ENCODE peak calls at places on chromosome 16, in four cellular contexts. X, U, D and K are unnamed samples. For H3K4me1 and H3K9me3, the result is how much of the 10 kb centered on the place peaks cover.

GRCh38 chr16:51762081-51762995 is 611.3 kb upstream of the SALL1 start:
- DNase-seq in X (peak), U (peak), D (peak), K (peak)

GRCh38 chr16:65285128-65286120 is 163.6 kb upstream of the CDH11 start:
- DNase-seq in X (peak), U (no peak), D (no peak), K (no peak)

GRCh38 chr16:84444476-84444875 is 60.0 kb downstream of the MEAK7 start:
- DNase-seq in X (no peak), U (no peak), D (no peak), K (no peak)

GRCh38 chr16:3659200-3659599 is 4.7 kb downstream of the DNASE1 start:
- DNase-seq in X (no peak), U (no peak), D (no peak), K (peak)

GRCh38 chr16:73054732-73055481 is 7.0 kb upstream of the ZFHX3 start:
- DNase-seq in X (no peak), U (peak), D (no peak), K (peak)

GRCh38 chr16:59605706-59606105 is 871.6 kb upstream of the GOT2 start:
- DNase-seq in X (no peak), U (peak), D (no peak), K (no peak)

GRCh38 chr16:18834873-18835272 is 33.5 kb upstream of the ARL6IP1 start:
- DNase-seq in X (no peak), U (no peak), D (no peak), K (no peak)

GRCh38 chr16:47143677-47144558 is at the start of gene NETO2:
- DNase-seq in X (peak), U (peak), D (peak), K (peak)

GRCh38 chr16:48576927-48577326 is 33.1 kb downstream of the N4BP1 start:
- DNase-seq in X (no peak), U (peak), D (no peak), K (no peak)

GRCh38 chr16:30350134-30350871 is 4.8 kb downstream of the CD2BP2 start:
- DNase-seq in X (no peak), U (no peak), D (no peak), K (no peak)

GRCh38 chr16:66256919-66257318 is 109.6 kb upstream of the CDH5 start:
- DNase-seq in X (no peak), U (peak), D (no peak), K (peak)

GRCh38 chr16:8522757-8523156 is 67.6 kb downstream of the TMEM114 start:
- DNase-seq in X (no peak), U (no peak), D (no peak), K (no peak)

GRCh38 chr16:82585675-82586074 is 41.1 kb upstream of the CDH13 start:
- DNase-seq in X (no peak), U (no peak), D (no peak), K (no peak)

GRCh38 chr16:2236362-2237075 is at the start of gene DNASE1L2:
- DNase-seq in X (no peak), U (no peak), D (no peak), K (peak)

GRCh38 chr16:28494141-28494851 is at the start of gene APOBR:
- DNase-seq in X (no peak), U (no peak), D (peak), K (no peak)

GRCh38 chr16:391885-392335 is 5.1 kb upstream of the NME4 start:
- DNase-seq in X (no peak), U (peak), D (no peak), K (peak)

GRCh38 chr16:82331397-82331796 is 161.4 kb upstream of the MPHOSPH6 start:
- DNase-seq in X (no peak), U (no peak), D (no peak), K (no peak)

GRCh38 chr16:31427441-31428276 is 501 bp downstream of the COX6A2 start:
- DNase-seq in X (peak), U (no peak), D (peak), K (peak)

GRCh38 chr16:6195966-6196365 is 1098.4 kb upstream of the EEF2KMT start:
- DNase-seq in X (no peak), U (no peak), D (no peak), K (no peak)

GRCh38 chr16:27321013-27321960 is 7.5 kb downstream of the IL4R start:
- DNase-seq in X (no peak), U (peak), D (no peak), K (peak)

GRCh38 chr16:58393138-58393504 is 850 bp downstream of the GINS3 start:
- DNase-seq in X (no peak), U (no peak), D (no peak), K (no peak)

GRCh38 chr16:48916566-48916965 is 306.6 kb upstream of the N4BP1 start:
- DNase-seq in X (no peak), U (no peak), D (no peak), K (no peak)

GRCh38 chr16:50284131-50284911 is 18.0 kb downstream of the ADCY7 start:
- DNase-seq in X (peak), U (no peak), D (peak), K (no peak)

GRCh38 chr16:48901712-48902374 is 291.9 kb upstream of the N4BP1 start:
- DNase-seq in X (no peak), U (no peak), D (no peak), K (no peak)

GRCh38 chr16:50563989-50564388 is 15.8 kb downstream of the NKD1 start:
- DNase-seq in X (no peak), U (no peak), D (no peak), K (no peak)

GRCh38 chr16:23371368-23371767 is 69.3 kb downstream of the SCNN1B start:
- DNase-seq in X (no peak), U (no peak), D (no peak), K (no peak)

GRCh38 chr16:81036751-81037350 is 1.2 kb downstream of the ATMIN start:
- DNase-seq in X (no peak), U (peak), D (no peak), K (no peak)

GRCh38 chr16:87979352-87979751 is 28.1 kb downstream of the BANP start:
- DNase-seq in X (no peak), U (no peak), D (no peak), K (peak)

GRCh38 chr16:81937305-81938038 is 73.8 kb downstream of the SDR42E1 start:
- DNase-seq in X (no peak), U (no peak), D (no peak), K (no peak)

GRCh38 chr16:50844840-50845239 is 103.0 kb downstream of the CYLD start:
- DNase-seq in X (no peak), U (no peak), D (no peak), K (no peak)

GRCh38 chr16:5642034-5642433 is 544.4 kb upstream of the EEF2KMT start:
- DNase-seq in X (no peak), U (no peak), D (no peak), K (no peak)

GRCh38 chr16:2673066-2673999 is 9.0 kb upstream of the KCTD5 start:
- DNase-seq in X (peak), U (peak), D (peak), K (peak)

GRCh38 chr16:10868089-10868488 is 8.9 kb upstream of the CIITA start:
- DNase-seq in X (no peak), U (no peak), D (no peak), K (no peak)

GRCh38 chr16:10868562-10869469 is 8.2 kb upstream of the CIITA start:
- DNase-seq in X (peak), U (no peak), D (no peak), K (no peak)

GRCh38 chr16:10871157-10871991 is 5.6 kb upstream of the CIITA start:
- DNase-seq in X (peak), U (peak), D (peak), K (no peak)

GRCh38 chr16:10870808-10871156 is 6.2 kb upstream of the CIITA start:
- DNase-seq in X (no peak), U (no peak), D (no peak), K (no peak)

DNA sequence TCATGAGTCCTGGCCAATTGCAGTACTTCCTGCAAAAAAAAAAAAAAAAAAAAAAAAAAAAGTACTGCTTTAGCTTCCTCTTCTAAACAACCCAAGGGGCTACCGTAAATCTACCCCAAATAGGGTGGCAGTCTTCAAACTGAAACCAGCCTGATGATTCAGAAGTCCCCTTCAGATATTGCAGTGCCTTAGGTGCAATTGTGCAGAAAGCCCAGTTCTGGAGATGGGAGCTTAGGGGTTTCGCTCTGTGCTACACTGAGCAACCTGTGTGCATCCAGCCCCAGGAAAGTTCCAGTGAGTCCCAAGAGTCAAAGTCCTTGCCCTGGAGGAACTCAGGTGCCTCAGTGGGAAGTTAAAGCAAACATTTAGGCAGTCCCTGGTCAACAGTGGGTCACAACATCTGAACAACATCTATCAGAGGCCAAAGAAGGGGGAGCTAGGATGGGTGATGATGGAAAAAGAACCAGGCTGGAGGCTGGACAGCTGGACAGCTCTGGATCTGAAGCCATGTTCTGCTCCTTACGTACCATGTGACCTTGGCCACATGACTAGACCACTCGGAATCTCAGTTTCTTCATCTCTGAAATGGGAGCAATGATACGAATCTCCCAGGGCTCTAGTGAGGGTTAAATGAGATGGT is 6.7 kb upstream of the CIITA start:
- DNase-seq in X (no peak), U (no peak), D (no peak), K (no peak)
- H3K4me1 ChIP-seq in X (half or more), U (under half), D (under half), K (under half)

GRCh38 chr16:89383095-89384003 is 107.0 kb downstream of the ANKRD11 start:
- DNase-seq in X (no peak), U (peak), D (peak), K (peak)
- TF ChIP-seq CTCF in X (no peak), U (no peak), D (no peak), K (peak)

GRCh38 chr16:35745821-35746248 is 2286.4 kb downstream of the TP53TG3F start:
- DNase-seq in X (no peak), U (no peak), D (no peak), K (no peak)

GRCh38 chr16:35743101-35743692 is 2283.8 kb downstream of the TP53TG3F start:
- DNase-seq in X (no peak), U (no peak), D (peak), K (no peak)

GRCh38 chr16:35745191-35745590 is 2285.8 kb downstream of the TP53TG3F start:
- DNase-seq in X (no peak), U (no peak), D (no peak), K (no peak)

GRCh38 chr16:35744084-35744483 is 2284.7 kb downstream of the TP53TG3F start:
- DNase-seq in X (no peak), U (no peak), D (no peak), K (no peak)

GRCh38 chr16:35744716-35745115 is 2285.3 kb downstream of the TP53TG3F start:
- DNase-seq in X (no peak), U (no peak), D (no peak), K (no peak)
- H3K9me3 ChIP-seq in X (under half), U (under half), D (under half), K (under half)

DNA sequence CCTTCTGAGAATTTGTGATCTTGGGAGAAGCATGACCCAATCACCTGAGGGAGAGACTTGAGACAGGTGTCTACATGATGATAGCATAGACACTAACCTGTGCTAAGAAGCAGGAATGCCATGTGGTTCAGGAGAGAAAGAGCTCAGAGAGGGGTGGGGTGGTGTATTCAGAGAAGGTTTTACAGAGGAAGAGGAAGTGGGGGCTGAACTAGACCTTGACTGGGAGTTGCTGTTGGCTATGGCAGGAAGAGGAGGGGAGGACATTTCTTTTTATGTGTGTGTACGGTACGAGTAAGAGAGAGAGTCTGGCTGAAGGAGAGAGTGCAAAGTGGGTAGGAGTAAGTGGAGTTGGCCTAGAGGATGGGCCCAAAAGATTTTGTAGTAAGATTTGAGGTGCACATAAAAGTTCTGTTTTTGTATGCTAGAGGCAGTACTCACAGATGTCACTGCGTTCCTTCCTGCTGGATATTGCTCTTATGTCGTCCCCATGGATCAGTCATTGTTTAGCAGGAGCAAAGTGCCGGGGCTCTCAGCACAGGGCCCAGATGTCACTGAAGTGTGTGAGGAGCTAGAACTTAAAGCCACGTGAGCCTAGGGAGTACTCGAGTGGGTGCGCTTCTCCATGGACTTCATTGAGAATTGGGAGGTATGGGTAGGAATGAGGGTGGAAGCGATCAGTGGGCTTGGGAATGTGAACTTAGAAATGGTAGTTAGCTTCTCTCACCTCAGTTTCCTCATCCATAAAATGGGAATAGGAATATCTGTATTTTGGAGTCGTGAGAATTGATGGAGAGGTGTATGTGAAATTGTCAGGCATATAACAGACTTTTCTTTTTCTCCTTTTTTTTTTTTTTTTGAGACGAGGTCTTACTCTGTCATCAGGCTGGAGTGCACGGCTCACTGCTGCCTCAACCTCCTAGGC is 22.1 kb downstream of the SLC7A6 start:
- DNase-seq in X (no peak), U (no peak), D (no peak), K (no peak)
- H3K4me1 ChIP-seq in X (half or more), U (under half), D (under half), K (under half)

GRCh38 chr16:85607331-85607765 is 5.8 kb upstream of the GSE1 start:
- DNase-seq in X (no peak), U (no peak), D (no peak), K (peak)
- TF ChIP-seq CTCF in X (no peak), U (no peak), D (no peak), K (peak)